ENCODE peak calls at places on chromosomes 4 and X, in five cellular contexts. N is activated CD4-positive, alpha-beta T cell treated with anti-CD3 and anti-CD28 coated beads for 24 hours; I is endothelial cell; Z is ACHN; C is naive thymus-derived CD8-positive, alpha-beta T cell. B is an unnamed sample.

GRCh38 chrX:97547873-97548578 is 664.3 kb downstream of the RPA4 start:
- DNase-seq in N (no peak), I (no peak), Z (no peak), C (no peak), B (no peak)

GRCh38 chr4:121633642-121634041 is 63.1 kb downstream of the ANXA5 start:
- DNase-seq in N (no peak), I (peak), Z (no peak), C (no peak), B (no peak)

GRCh38 chr4:168716411-168717129 is 219.7 kb downstream of the PALLD start:
- DNase-seq in N (no peak), I (no peak), Z (no peak), C (no peak), B (no peak)

GRCh38 chr4:128060620-128061565 is at the start of gene LARP1B:
- DNase-seq in N (peak), I (peak), Z (peak), C (peak), B (peak)

GRCh38 chr4:71377561-71377960 is 38.7 kb downstream of the SLC4A4 start:
- DNase-seq in N (no peak), I (no peak), Z (no peak), C (no peak), B (no peak)

GRCh38 chr4:189341881-189342280 is 598.8 kb upstream of the FRG1 start:
- DNase-seq in N (no peak), I (no peak), Z (no peak), C (no peak), B (no peak)

GRCh38 chr4:87839309-87839946 is 6.7 kb downstream of the MEPE start:
- DNase-seq in N (no peak), I (no peak), Z (peak), C (no peak), B (peak)

GRCh38 chrX:30620125-30620524 is 33.1 kb upstream of the GK start:
- DNase-seq in N (no peak), I (no peak), Z (no peak), C (no peak), B (no peak)

GRCh38 chrX:116114999-116115398 is 55.5 kb upstream of the AGTR2 start:
- DNase-seq in N (no peak), I (no peak), Z (no peak), C (no peak), B (no peak)

GRCh38 chrX:148069759-148070503 is 88.8 kb downstream of the FMR1NB start:
- DNase-seq in N (no peak), I (no peak), Z (no peak), C (no peak), B (no peak)

GRCh38 chr4:134911941-134912340 is 710.4 kb upstream of the PABPC4L start:
- DNase-seq in N (no peak), I (no peak), Z (no peak), C (no peak), B (peak)

GRCh38 chr4:57104706-57105560 is 5.3 kb downstream of the IGFBP7 start:
- DNase-seq in N (no peak), I (no peak), Z (no peak), C (no peak), B (no peak)

B was measured in HAP-1.